ENCODE peak calls at places on chromosomes 1 and 21, in six cellular contexts. U is A172; I is upper lobe of right lung; K is H9; T is GM12865; G is activated T-helper 1 cell treated with anti-CD3 and anti-CD28 coated beads, Interleukin-2, amount 50 U/mL, for 16 hours. H is an unnamed sample.

GRCh38 chr1:27408151-27408550 is 15.7 kb downstream of the GPR3 start:
- DNase-seq in U (peak), G (no peak), I (no peak), T (no peak), K (no peak), H (no peak)

GRCh38 chr21:21624674-21625073 is 626.5 kb downstream of the NCAM2 start:
- DNase-seq in I (no peak), G (no peak), T (no peak), K (no peak), U (no peak), H (no peak)

GRCh38 chr1:25543425-25544242 is at the start of gene LDLRAP1:
- DNase-seq in T (peak), U (peak), G (peak), K (peak), I (peak), H (peak)

GRCh38 chr1:10692401-10693021 is 103.9 kb downstream of the CASZ1 start:
- DNase-seq in T (peak), I (peak), U (no peak), K (no peak), G (peak), H (no peak)

GRCh38 chr1:30929135-30929889 is 20.8 kb upstream of the SDC3 start:
- DNase-seq in K (peak), I (no peak), U (peak), G (no peak), T (peak), H (no peak)

GRCh38 chr1:14067686-14068085 is 367.7 kb downstream of the PRDM2 start:
- DNase-seq in G (no peak), U (no peak), K (no peak), I (no peak), T (no peak), H (no peak)

GRCh38 chr1:94978401-94978800 is 51.5 kb upstream of the CNN3 start:
- DNase-seq in K (no peak), I (no peak), T (no peak), G (no peak), U (no peak), H (no peak)

GRCh38 chr1:42786097-42786496 is 1.3 kb downstream of the TMEM269 start:
- DNase-seq in K (no peak), T (no peak), G (no peak), I (no peak), U (no peak), H (no peak)

GRCh38 chr1:173149887-173150286 is 57.2 kb downstream of the TNFSF4 start:
- DNase-seq in T (no peak), U (peak), G (no peak), K (no peak), I (no peak), H (no peak)

GRCh38 chr1:18262726-18263125 is 155.1 kb downstream of the IGSF21 start:
- DNase-seq in G (no peak), K (no peak), I (no peak), T (no peak), U (no peak), H (no peak)

GRCh38 chr1:36920801-36921405 is 113.4 kb downstream of the GRIK3 start:
- DNase-seq in T (no peak), K (peak), G (no peak), U (no peak), I (no peak), H (no peak)

GRCh38 chr1:236066828-236067386 is 2.0 kb upstream of the NID1 start:
- DNase-seq in T (peak), I (peak), U (no peak), K (no peak), G (peak), H (peak)

GRCh38 chr1:27077968-27078367 is 65.3 kb upstream of the TENT5B start:
- DNase-seq in T (no peak), U (no peak), K (no peak), G (no peak), I (no peak), H (no peak)

GRCh38 chr1:53684741-53685140 is 54.2 kb downstream of the GLIS1 start:
- DNase-seq in U (no peak), T (no peak), G (no peak), I (no peak), K (no peak), H (no peak)

GRCh38 chr1:174169342-174169741 is 10.0 kb downstream of the RABGAP1L start:
- DNase-seq in U (no peak), T (no peak), K (no peak), G (no peak), I (no peak), H (no peak)

H was measured in cardiac septum.